ENCODE peak calls at places on chromosomes 3 and 15, in nine cellular contexts. I is Peyer's patch; H is T-cell; L is RWPE1; E is iris pigment epithelial cell; N is upper lobe of right lung; D is fibroblast of villous mesenchyme; U is stimulated activated CD8-positive, alpha-beta memory T cell treated with anti-CD3 and anti-CD28 coated beads, Interleukin-15, amount 100 ng/mL, for 4 hours; B is CD8-positive, alpha-beta T cell. K is an unnamed sample.
A peak's percentile ranks its signal among the peaks of the same experiment; 100 is the strongest.

GRCh38 chr15:42375252-42375651 is 16.0 kb downstream of the CAPN3 start:
- DNase-seq in E (no peak), I (no peak), D (no peak), H (no peak), N (no peak), L (no peak), U (no peak), B (no peak), K (no peak)

GRCh38 chr3:50167069-50167781 is 12.1 kb downstream of the SEMA3F start:
- DNase-seq in B (no peak), U (no peak), D (no peak), H (no peak), N (no peak), E (no peak), L (peak; percentile 70), I (peak; percentile 74), K (peak; percentile 86)

GRCh38 chr3:45677045-45677436 is 12.2 kb upstream of the SACM1L start:
- DNase-seq in H (peak; percentile 64), B (peak; percentile 34), U (peak; percentile 20), D (peak; percentile 95), I (no peak), E (peak; percentile 81), L (peak; percentile 67), N (peak; percentile 70), K (no peak)

GRCh38 chr3:150775001-150775599 is 12.1 kb upstream of the SIAH2 start:
- DNase-seq in N (no peak), D (no peak), L (no peak), E (peak; percentile 90), U (no peak), B (no peak), H (no peak), I (no peak), K (peak; percentile 33)

GRCh38 chr3:173467501-173467900 is 70.0 kb downstream of the NLGN1 start:
- DNase-seq in I (no peak), B (no peak), U (no peak), L (peak; percentile 1), D (peak; percentile 6), H (no peak), E (no peak), N (no peak), K (no peak)

GRCh38 chr3:14803101-14803980 is 15.4 kb upstream of the FGD5 start:
- DNase-seq in B (no peak), I (peak; percentile 88), L (no peak), E (peak; percentile 19), U (no peak), N (peak; percentile 46), D (no peak), H (no peak), K (no peak)

GRCh38 chr15:68339481-68339880 is 61.9 kb downstream of the FEM1B start:
- DNase-seq in U (no peak), L (no peak), I (no peak), N (no peak), E (no peak), D (no peak), H (no peak), B (no peak), K (no peak)

GRCh38 chr15:77144492-77145070 is 73.7 kb upstream of the TSPAN3 start:
- DNase-seq in D (peak; percentile 97), N (no peak), I (no peak), H (no peak), U (no peak), L (no peak), B (no peak), E (peak; percentile 98), K (peak; percentile 60)

GRCh38 chr3:161559177-161559998 is 62.8 kb downstream of the OTOL1 start:
- DNase-seq in N (no peak), I (no peak), L (peak; percentile 26), E (peak; percentile 36), B (no peak), U (no peak), H (no peak), D (peak; percentile 45), K (peak; percentile 39)

GRCh38 chr15:48880070-48880634 is 2.2 kb downstream of the EID1 start:
- DNase-seq in U (no peak), L (no peak), H (no peak), B (no peak), E (no peak), I (no peak), N (no peak), D (no peak), K (no peak)

GRCh38 chr15:50907866-50908208 is 646 bp upstream of the AP4E1 start:
- DNase-seq in B (peak; percentile 12), L (no peak), U (peak; percentile 23), H (no peak), N (no peak), D (peak; percentile 51), E (peak; percentile 42), I (no peak), K (peak; percentile 39)

GRCh38 chr3:14283821-14284438 is 105.3 kb downstream of the LSM3 start:
- DNase-seq in I (peak; percentile 5), N (no peak), H (no peak), D (peak; percentile 68), U (no peak), E (no peak), B (no peak), L (no peak), K (no peak)

GRCh38 chr15:80099246-80099645 is 39.8 kb downstream of the ZFAND6 start:
- DNase-seq in N (no peak), H (no peak), L (no peak), I (no peak), E (peak; percentile 15), D (peak; percentile 31), B (no peak), U (no peak), K (peak; percentile 22)

GRCh38 chr3:125434582-125435011 is 59.5 kb upstream of the ZNF148 start:
- DNase-seq in L (no peak), I (no peak), D (no peak), E (no peak), H (no peak), B (no peak), U (no peak), N (no peak), K (no peak)

GRCh38 chr3:168498194-168498593 is 402.5 kb upstream of the GOLIM4 start:
- DNase-seq in E (no peak), H (no peak), U (no peak), D (no peak), B (no peak), I (no peak), L (no peak), N (no peak), K (no peak)

GRCh38 chr15:97009036-97009555 is 678.6 kb downstream of the NR2F2 start:
- DNase-seq in I (no peak), D (no peak), E (no peak), H (no peak), U (no peak), L (no peak), B (no peak), N (no peak), K (no peak)

GRCh38 chr15:98651581-98652220 is 3.4 kb downstream of the IGF1R start:
- DNase-seq in E (peak; percentile 55), B (no peak), L (peak; percentile 52), U (no peak), I (no peak), N (no peak), H (no peak), D (no peak), K (no peak)

GRCh38 chr15:93246266-93247242 is 157.5 kb upstream of the RGMA start:
- DNase-seq in I (no peak), N (no peak), L (no peak), B (no peak), U (no peak), H (no peak), D (no peak), E (no peak), K (no peak)